ENCODE peak calls at places on chromosomes 1 and 21, in seven cellular contexts. F, V, Z, X, M, S and C are unnamed samples.

GRCh38 chr1:2098839-2099785 is 48.9 kb downstream of the PRKCZ start:
- DNase-seq in F (no peak), V (no peak), Z (no peak), X (no peak), M (no peak), S (no peak), C (no peak)

GRCh38 chr1:179121159-179121938 is 39.5 kb downstream of the TOR3A start:
- DNase-seq in F (peak; percentile 25), V (no peak), Z (no peak), X (no peak), M (peak; percentile 74), S (peak; percentile 79), C (no peak)

GRCh38 chr1:93288558-93288957 is 57.1 kb upstream of the DR1 start:
- DNase-seq in F (peak; percentile 32), V (no peak), Z (no peak), X (no peak), M (no peak), S (no peak), C (no peak)

GRCh38 chr1:22763479-22764200 is 53.0 kb downstream of the EPHB2 start:
- DNase-seq in F (no peak), V (no peak), Z (peak; percentile 25), X (no peak), M (no peak), S (no peak), C (no peak)

GRCh38 chr1:239262538-239262937 is 123.8 kb upstream of the CHRM3 start:
- DNase-seq in F (no peak), V (no peak), Z (no peak), X (no peak), M (no peak), S (peak; percentile 11), C (no peak)

GRCh38 chr21:25944672-25945213 is 210.0 kb downstream of the GABPA start:
- DNase-seq in F (no peak), V (no peak), Z (no peak), X (no peak), M (peak; percentile 18), S (no peak), C (no peak)

GRCh38 chr1:156709743-156710489 is 4.5 kb upstream of the CRABP2 start:
- DNase-seq in F (no peak), V (peak; percentile 57), Z (no peak), X (no peak), M (peak; percentile 77), S (no peak), C (no peak)

GRCh38 chr1:114595602-114596001 is 14.2 kb upstream of the BCAS2 start:
- DNase-seq in F (no peak), V (no peak), Z (no peak), X (no peak), M (no peak), S (no peak), C (no peak)

GRCh38 chr1:21666572-21667320 is 2.4 kb downstream of the RAP1GAP start:
- DNase-seq in F (peak; percentile 52), V (no peak), Z (no peak), X (no peak), M (no peak), S (no peak), C (no peak)

GRCh38 chr1:161013591-161014513 is 7.1 kb downstream of the F11R start:
- DNase-seq in F (peak; percentile 99), V (peak; percentile 46), Z (peak; percentile 74), X (peak; percentile 75), M (peak; percentile 87), S (peak; percentile 93), C (peak; percentile 48)

GRCh38 chr1:35555601-35556477 is 1.4 kb downstream of the KIAA0319L start:
- DNase-seq in F (peak; percentile 97), V (peak; percentile 72), Z (no peak), X (no peak), M (no peak), S (no peak), C (peak; percentile 68)

GRCh38 chr1:223706077-223706988 is 6.0 kb upstream of the CAPN2 start:
- DNase-seq in F (peak; percentile 44), V (peak; percentile 84), Z (no peak), X (no peak), M (peak; percentile 98), S (no peak), C (no peak)

GRCh38 chr1:167489581-167490340 is 28.6 kb downstream of the CD247 start:
- DNase-seq in F (no peak), V (no peak), Z (no peak), X (no peak), M (no peak), S (peak; percentile 80), C (no peak)

GRCh38 chr1:87151500-87152421 is 176.9 kb upstream of the LMO4 start:
- DNase-seq in F (no peak), V (peak; percentile 66), Z (peak; percentile 75), X (peak; percentile 54), M (peak; percentile 64), S (peak; percentile 90), C (no peak)

GRCh38 chr1:85344256-85344694 is 67.8 kb upstream of the BCL10 start:
- DNase-seq in F (peak; percentile 44), V (peak; percentile 58), Z (no peak), X (no peak), M (peak; percentile 47), S (peak; percentile 91), C (no peak)

GRCh38 chr21:37829447-37829846 is 86.8 kb downstream of the KCNJ6 start:
- DNase-seq in F (peak; percentile 23), V (peak; percentile 61), Z (no peak), X (no peak), M (peak; percentile 66), S (no peak), C (no peak)

GRCh38 chr1:8239039-8239305 is 78.9 kb upstream of the SLC45A1 start:
- DNase-seq in F (peak; percentile 79), V (peak; percentile 46), Z (no peak), X (no peak), M (peak; percentile 76), S (peak; percentile 42), C (no peak)

GRCh38 chr1:170776147-170776734 is 112.3 kb downstream of the PRRX1 start:
- DNase-seq in F (no peak), V (no peak), Z (no peak), X (no peak), M (peak; percentile 17), S (no peak), C (no peak)

GRCh38 chr1:93640656-93641440 is 40.8 kb downstream of the BCAR3 start:
- DNase-seq in F (no peak), V (no peak), Z (no peak), X (no peak), M (no peak), S (peak; percentile 55), C (no peak)

GRCh38 chr1:12588695-12589094 is 29.3 kb downstream of the DHRS3 start:
- DNase-seq in F (no peak), V (no peak), Z (no peak), X (no peak), M (no peak), S (no peak), C (no peak)

GRCh38 chr1:207056673-207057072 is 3.6 kb downstream of the PFKFB2 start:
- DNase-seq in F (no peak), V (no peak), Z (no peak), X (no peak), M (no peak), S (no peak), C (no peak)
- H3K4me3 ChIP-seq in F (no peak overlapping the region), V (no peak overlapping the region), Z (no peak overlapping the region), X (no peak overlapping the region), M (no peak overlapping the region), S (no peak overlapping the region), C (no peak overlapping the region)

DNA sequence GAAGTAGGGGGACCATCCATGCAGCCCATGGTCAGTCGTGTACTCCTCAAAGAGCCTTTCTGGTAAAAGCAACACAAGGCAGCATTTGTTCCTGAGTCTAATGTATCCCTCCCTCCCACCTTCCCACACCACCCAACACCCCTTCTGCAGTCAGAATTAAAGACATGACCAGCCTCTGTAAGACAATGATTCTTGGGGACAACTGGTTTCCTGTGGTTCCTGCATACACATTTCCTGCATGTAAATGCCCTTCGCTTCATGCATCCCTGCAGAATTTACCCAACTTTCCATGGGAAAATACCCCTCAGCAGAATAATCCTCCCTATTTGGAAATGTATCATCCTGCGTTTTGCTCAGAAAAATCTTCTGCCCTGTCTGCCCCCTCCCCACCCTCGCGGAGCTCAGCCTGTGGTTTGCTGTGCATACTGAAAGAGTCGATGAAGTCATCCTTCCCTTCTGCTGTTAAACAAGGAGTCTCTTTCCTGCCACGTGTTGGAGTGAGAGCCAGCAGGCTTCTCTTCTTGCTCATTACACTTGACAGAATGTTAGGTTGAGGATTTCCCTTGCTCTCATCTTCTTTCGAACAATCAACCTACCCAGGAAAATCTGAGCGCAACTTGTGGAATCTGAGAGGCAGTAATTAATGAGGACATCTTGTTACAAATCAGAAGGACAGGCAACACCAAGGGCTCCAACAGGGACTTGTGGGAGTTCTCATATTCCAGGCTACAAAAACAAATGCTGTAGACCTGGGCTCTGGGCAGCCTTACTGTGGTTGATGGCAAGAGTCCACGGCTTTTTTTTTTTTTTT is 4.7 kb downstream of the TNN start:
- DNase-seq in F (no peak), V (peak; percentile 88), Z (no peak), X (no peak), M (peak; percentile 52), S (peak; percentile 67), C (no peak)
- TF ChIP-seq EZH2 in F (no peak), V (no peak), Z (no peak), X (no peak), M (no peak), S (no peak), C (no peak)

DNA sequence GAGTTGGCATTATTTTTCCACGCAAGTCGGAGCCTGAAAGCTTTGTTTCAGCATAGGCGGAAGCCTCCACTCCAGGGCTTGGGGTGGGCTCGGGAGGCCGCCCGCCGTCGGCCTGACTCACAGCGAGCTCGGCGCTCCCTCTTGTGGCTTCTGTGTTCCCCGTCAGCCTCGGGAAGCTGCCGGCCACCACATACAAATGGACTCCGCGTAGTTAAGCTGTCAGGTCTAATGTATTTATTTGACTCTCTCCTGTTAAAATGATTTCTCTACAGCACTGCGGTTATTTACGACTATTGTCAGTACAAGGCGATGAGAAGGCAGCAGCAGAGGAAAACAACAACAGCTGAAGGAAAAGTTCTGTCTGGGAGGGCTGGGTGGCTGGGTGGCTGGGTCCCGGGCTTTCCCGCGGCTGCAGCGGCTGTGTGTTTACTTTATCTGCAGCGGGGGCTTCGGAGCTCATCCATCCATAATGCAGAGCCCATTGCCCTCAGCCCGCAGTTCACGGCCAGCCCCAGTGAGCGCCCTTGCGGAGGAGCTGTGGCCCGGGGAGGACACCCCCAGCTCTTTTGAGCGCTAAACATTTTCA is 375.7 kb upstream of the CAMK1G start:
- DNase-seq in F (peak; percentile 24), V (peak; percentile 47), Z (no peak), X (peak; percentile 38), M (peak; percentile 58), S (peak; percentile 91), C (no peak)
- H3K4me3 ChIP-seq in F (no peak overlapping the region), V (peak overlapping the region; percentile 55), Z (no peak overlapping the region), X (no peak overlapping the region), M (peak overlapping the region; percentile 51), S (peak overlapping the region; percentile 58), C (no peak overlapping the region)

GRCh38 chr1:10640079-10640578 is 156.3 kb downstream of the CASZ1 start:
- DNase-seq in F (no peak), V (no peak), Z (no peak), X (no peak), M (no peak), S (peak; percentile 40), C (no peak)

GRCh38 chr1:10637833-10638558 is 158.4 kb downstream of the CASZ1 start:
- DNase-seq in F (no peak), V (no peak), Z (no peak), X (no peak), M (no peak), S (no peak), C (no peak)

GRCh38 chr1:10639301-10640078 is 157.0 kb downstream of the CASZ1 start:
- DNase-seq in F (no peak), V (no peak), Z (no peak), X (no peak), M (no peak), S (peak; percentile 75), C (no peak)

GRCh38 chr1:10637400-10637799 is 159.0 kb downstream of the CASZ1 start:
- DNase-seq in F (no peak), V (no peak), Z (no peak), X (no peak), M (no peak), S (no peak), C (no peak)

GRCh38 chr1:10638559-10639300 is 157.7 kb downstream of the CASZ1 start:
- DNase-seq in F (no peak), V (no peak), Z (no peak), X (no peak), M (no peak), S (peak; percentile 59), C (no peak)
- TF ChIP-seq EZH2 in F (no peak), V (peak; percentile 64), Z (no peak), X (no peak), M (no peak), S (no peak), C (no peak)